ENCODE peak calls at places on chromosomes 1 and 21, in ten cellular contexts. W is A549, G is spleen, R is IMR-90, D is K562, T is H1, I is tibial nerve, A is H54, P is lower leg skin, C is vagina. O is an unnamed sample.

GRCh38 chr1:232776526-232776925 is 28.7 kb upstream of the MAP10 start:
- DNase-seq in W (no peak), G (no peak), R (no peak), D (no peak), T (no peak), I (no peak), A (no peak), P (no peak), C (no peak), O (no peak)

GRCh38 chr1:107964397-107965111 is 426 bp downstream of the VAV3 start:
- DNase-seq in W (peak; percentile 3), G (peak; percentile 88), R (no peak), D (no peak), T (no peak), I (no peak), A (no peak), P (no peak), C (no peak), O (peak; percentile 52)

GRCh38 chr1:31937300-31938183 is 626 bp downstream of the PTP4A2 start:
- DNase-seq in W (peak; percentile 37), G (peak; percentile 97), R (peak; percentile 65), D (peak; percentile 85), T (no peak), I (peak; percentile 61), A (peak; percentile 38), P (peak; percentile 73), C (no peak), O (peak; percentile 89)

GRCh38 chr21:16205527-16205926 is 475.7 kb downstream of the USP25 start:
- DNase-seq in W (no peak), G (no peak), R (no peak), D (no peak), T (no peak), I (no peak), A (no peak), P (no peak), C (no peak), O (no peak)

GRCh38 chr1:30923597-30923996 is 15.0 kb upstream of the SDC3 start:
- DNase-seq in W (no peak), G (no peak), R (no peak), D (no peak), T (no peak), I (no peak), A (no peak), P (no peak), C (no peak), O (no peak)

GRCh38 chr1:205678286-205679111 is 1.8 kb downstream of the SLC45A3 start:
- DNase-seq in W (no peak), G (no peak), R (peak; percentile 55), D (peak; percentile 98), T (no peak), I (no peak), A (no peak), P (no peak), C (no peak), O (peak; percentile 93)

GRCh38 chr1:93180723-93181613 is at the start of gene CCDC18:
- DNase-seq in W (peak; percentile 64), G (no peak), R (peak; percentile 44), D (peak; percentile 79), T (no peak), I (peak; percentile 6), A (peak; percentile 6), P (no peak), C (no peak), O (peak; percentile 87)

GRCh38 chr1:75502776-75503175 is 108.1 kb downstream of the SLC44A5 start:
- DNase-seq in W (no peak), G (no peak), R (no peak), D (peak; percentile 41), T (no peak), I (no peak), A (no peak), P (no peak), C (no peak), O (no peak)

GRCh38 chr1:170145691-170146676 is at the start of gene NTMT2:
- DNase-seq in W (no peak), G (no peak), R (peak; percentile 8), D (no peak), T (peak; percentile 88), I (no peak), A (no peak), P (no peak), C (no peak), O (no peak)

GRCh38 chr1:241639040-241639652 is 1.0 kb downstream of the CHML start:
- DNase-seq in W (no peak), G (no peak), R (peak; percentile 23), D (peak; percentile 62), T (no peak), I (peak; percentile 9), A (no peak), P (no peak), C (no peak), O (peak; percentile 50)

GRCh38 chr1:28718601-28719331 is 18.0 kb upstream of the YTHDF2 start:
- DNase-seq in W (peak; percentile 38), G (no peak), R (peak; percentile 67), D (peak; percentile 80), T (no peak), I (no peak), A (no peak), P (no peak), C (no peak), O (no peak)

DNA sequence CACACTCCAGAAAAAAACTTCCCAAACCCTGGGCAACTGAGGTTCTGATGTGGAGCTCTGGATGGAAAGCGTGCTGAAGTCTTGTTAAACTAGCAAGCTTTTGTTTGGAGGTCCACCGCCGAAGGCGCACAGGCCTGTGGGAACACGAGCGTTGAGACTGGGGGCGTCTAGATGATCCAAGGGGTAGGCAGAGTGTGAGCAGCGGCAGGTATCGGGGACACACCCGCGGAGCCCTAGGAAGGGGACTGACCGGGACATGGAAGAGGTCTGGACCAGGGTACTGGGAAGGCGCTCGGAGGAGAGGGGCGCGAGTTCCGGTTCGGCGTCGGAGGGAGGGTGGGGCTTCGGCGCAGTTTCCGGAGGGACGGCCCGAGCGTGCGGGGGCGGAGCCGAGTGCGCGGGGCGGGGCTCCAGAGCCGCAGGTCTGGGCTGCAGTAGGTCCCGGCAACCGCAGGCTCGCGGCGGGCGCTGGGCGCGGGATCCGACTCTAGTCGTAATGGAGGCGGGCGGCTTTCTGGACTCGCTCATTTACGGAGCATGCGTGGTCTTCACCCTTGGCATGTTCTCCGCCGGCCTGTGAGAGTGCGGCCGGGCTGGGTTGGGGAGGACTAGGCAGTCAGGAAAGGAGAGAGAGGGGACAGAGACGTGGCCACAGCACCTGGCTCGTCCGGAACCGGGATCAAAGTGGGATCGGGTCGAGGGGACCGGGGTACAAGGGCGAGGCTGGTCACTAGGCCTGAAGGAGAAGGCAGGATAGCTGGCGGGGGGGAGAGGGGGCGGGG is at the start of gene SLC50A1:
- DNase-seq in W (peak; percentile 93), G (peak; percentile 99), R (peak; percentile 91), D (peak; percentile 95), T (peak; percentile 76), I (peak; percentile 83), A (peak; percentile 81), P (peak; percentile 91), C (no peak), O (peak; percentile 97)
- TF ChIP-seq POLR2A in W (peak; percentile 77), G (peak; percentile 68), R (peak; percentile 90), D (peak; percentile 94), T (no peak), I (peak; percentile 94), A (peak; percentile 78), P (peak; percentile 63), C (peak; percentile 92), O (peak; percentile 97)

GRCh38 chr1:11054666-11055065 is 5.2 kb downstream of the SRM start:
- DNase-seq in W (no peak), G (no peak), R (no peak), D (no peak), T (no peak), I (no peak), A (no peak), P (no peak), C (no peak), O (no peak)

GRCh38 chr1:11051781-11052510 is 4.9 kb upstream of the MASP2 start:
- DNase-seq in W (no peak), G (no peak), R (no peak), D (no peak), T (no peak), I (no peak), A (no peak), P (no peak), C (no peak), O (no peak)

GRCh38 chr1:11054181-11054580 is 5.6 kb downstream of the SRM start:
- DNase-seq in W (no peak), G (no peak), R (no peak), D (no peak), T (no peak), I (no peak), A (no peak), P (no peak), C (no peak), O (no peak)

GRCh38 chr1:11052839-11053757 is 6.1 kb upstream of the MASP2 start:
- DNase-seq in W (no peak), G (no peak), R (no peak), D (peak; percentile 66), T (no peak), I (no peak), A (no peak), P (no peak), C (no peak), O (no peak)

DNA sequence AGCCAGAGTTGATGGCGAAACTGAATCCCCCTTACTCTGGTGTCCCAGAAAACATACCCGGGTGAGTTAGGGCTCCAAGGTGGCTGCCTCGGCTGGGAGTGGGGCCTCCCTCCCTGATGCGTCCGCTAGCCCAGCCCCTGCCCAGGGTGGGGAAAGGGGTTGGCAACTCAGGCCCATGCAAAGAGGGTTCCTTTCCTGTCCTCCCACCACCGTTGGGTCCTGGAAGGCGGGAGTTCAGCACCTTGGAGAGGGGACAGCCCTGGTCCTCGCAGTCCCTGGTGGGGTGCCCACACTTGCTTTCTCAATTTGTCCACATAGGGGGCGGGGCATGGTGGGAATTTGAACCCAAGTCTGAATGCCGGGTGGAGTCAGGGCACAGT is 6.1 kb downstream of the SRM start:
- DNase-seq in W (no peak), G (no peak), R (peak; percentile 25), D (peak; percentile 66), T (no peak), I (no peak), A (no peak), P (no peak), C (no peak), O (peak; percentile 34)
- TF ChIP-seq POLR2A in W (no peak), G (no peak), R (no peak), D (peak; percentile 54), T (no peak), I (no peak), A (no peak), P (no peak), C (no peak), O (no peak)

GRCh38 chr21:37551406-37552355 is 185.1 kb downstream of the DYRK1A start:
- DNase-seq in W (no peak), G (no peak), R (no peak), D (no peak), T (no peak), I (no peak), A (peak; percentile 52), P (no peak), C (no peak), O (no peak)
- TF ChIP-seq POLR2A in W (no peak), G (no peak), R (no peak), D (no peak), T (no peak), I (no peak), A (no peak), P (no peak), C (no peak), O (no peak)

GRCh38 chr1:24764439-24764838 is 19.2 kb downstream of the CLIC4 start:
- DNase-seq in W (no peak), G (no peak), R (no peak), D (no peak), T (no peak), I (no peak), A (no peak), P (no peak), C (no peak), O (peak; percentile 56)
- TF ChIP-seq POLR2A in W (no peak), G (no peak), R (no peak), D (no peak), T (no peak), I (no peak), A (no peak), P (no peak), C (no peak), O (no peak)

GRCh38 chr1:85677656-85678055 is 30.6 kb downstream of the ZNHIT6 start:
- DNase-seq in W (no peak), G (no peak), R (no peak), D (no peak), T (no peak), I (no peak), A (no peak), P (no peak), C (no peak), O (no peak)
- TF ChIP-seq POLR2A in W (no peak), G (no peak), R (no peak), D (no peak), T (no peak), I (no peak), A (no peak), P (no peak), C (no peak), O (no peak)